ENCODE peak calls at places on chromosomes 5 and 9, in ten cellular contexts. One of them, this sample, is unnamed.
A peak's percentile ranks its signal among the peaks of the same experiment; 100 is the strongest.

GRCh38 chr9:126423022-126423708 is 96.5 kb downstream of the MVB12B start:
- DNase-seq in breast epithelium: no peak
- DNase-seq in GM12878: no peak
- DNase-seq in prostate gland: no peak
- DNase-seq in K562: no peak
- DNase-seq in HCT116: no peak
- DNase-seq in Panc1: no peak
- DNase-seq in SK-N-SH: peak; percentile 49
- DNase-seq in spleen: no peak
- DNase-seq in HepG2: no peak
- DNase-seq in this sample: no peak

GRCh38 chr9:129702563-129702962 is 37.1 kb downstream of the PRRX2 start:
- DNase-seq in breast epithelium: no peak
- DNase-seq in GM12878: no peak
- DNase-seq in prostate gland: peak; percentile 22
- DNase-seq in K562: no peak
- DNase-seq in HCT116: no peak
- DNase-seq in Panc1: no peak
- DNase-seq in SK-N-SH: no peak
- DNase-seq in spleen: no peak
- DNase-seq in HepG2: no peak
- DNase-seq in this sample: no peak

GRCh38 chr9:90331826-90332575 is 310.6 kb downstream of the DIRAS2 start:
- DNase-seq in breast epithelium: no peak
- DNase-seq in GM12878: no peak
- DNase-seq in prostate gland: no peak
- DNase-seq in K562: no peak
- DNase-seq in HCT116: no peak
- DNase-seq in Panc1: no peak
- DNase-seq in SK-N-SH: no peak
- DNase-seq in spleen: no peak
- DNase-seq in HepG2: no peak
- DNase-seq in this sample: no peak

GRCh38 chr5:123448017-123448617 is 24.9 kb upstream of the CEP120 start:
- DNase-seq in breast epithelium: no peak
- DNase-seq in GM12878: peak; percentile 81
- DNase-seq in prostate gland: no peak
- DNase-seq in K562: no peak
- DNase-seq in HCT116: no peak
- DNase-seq in Panc1: no peak
- DNase-seq in SK-N-SH: no peak
- DNase-seq in spleen: no peak
- DNase-seq in HepG2: no peak
- DNase-seq in this sample: no peak

GRCh38 chr5:159301351-159301911 is 28.9 kb downstream of the IL12B start:
- DNase-seq in breast epithelium: no peak
- DNase-seq in GM12878: no peak
- DNase-seq in prostate gland: no peak
- DNase-seq in K562: no peak
- DNase-seq in HCT116: no peak
- DNase-seq in Panc1: no peak
- DNase-seq in SK-N-SH: no peak
- DNase-seq in spleen: no peak
- DNase-seq in HepG2: no peak
- DNase-seq in this sample: no peak

GRCh38 chr5:1503301-1504243 is 20.2 kb downstream of the LPCAT1 start:
- DNase-seq in breast epithelium: no peak
- DNase-seq in GM12878: no peak
- DNase-seq in prostate gland: no peak
- DNase-seq in K562: peak; percentile 32
- DNase-seq in HCT116: no peak
- DNase-seq in Panc1: no peak
- DNase-seq in SK-N-SH: no peak
- DNase-seq in spleen: peak; percentile 95
- DNase-seq in HepG2: no peak
- DNase-seq in this sample: no peak

GRCh38 chr9:120742951-120743416 is 28.7 kb upstream of the MEGF9 start:
- DNase-seq in breast epithelium: no peak
- DNase-seq in GM12878: no peak
- DNase-seq in prostate gland: no peak
- DNase-seq in K562: peak; percentile 47
- DNase-seq in HCT116: peak; percentile 29
- DNase-seq in Panc1: peak; percentile 17
- DNase-seq in SK-N-SH: peak; percentile 71
- DNase-seq in spleen: no peak
- DNase-seq in HepG2: peak; percentile 70
- DNase-seq in this sample: no peak

GRCh38 chr5:52148679-52149078 is 639.0 kb upstream of the ITGA1 start:
- DNase-seq in breast epithelium: no peak
- DNase-seq in GM12878: no peak
- DNase-seq in prostate gland: no peak
- DNase-seq in K562: no peak
- DNase-seq in HCT116: no peak
- DNase-seq in Panc1: no peak
- DNase-seq in SK-N-SH: no peak
- DNase-seq in spleen: no peak
- DNase-seq in HepG2: no peak
- DNase-seq in this sample: no peak

GRCh38 chr5:139725073-139725830 is 70.4 kb upstream of the PSD2 start:
- DNase-seq in breast epithelium: no peak
- DNase-seq in GM12878: no peak
- DNase-seq in prostate gland: no peak
- DNase-seq in K562: peak; percentile 41
- DNase-seq in HCT116: no peak
- DNase-seq in Panc1: no peak
- DNase-seq in SK-N-SH: peak; percentile 85
- DNase-seq in spleen: peak; percentile 83
- DNase-seq in HepG2: peak; percentile 77
- DNase-seq in this sample: no peak

GRCh38 chr9:112175796-112176315 is 759 bp upstream of the SUSD1 start:
- DNase-seq in breast epithelium: no peak
- DNase-seq in GM12878: no peak
- DNase-seq in prostate gland: no peak
- DNase-seq in K562: no peak
- DNase-seq in HCT116: no peak
- DNase-seq in Panc1: no peak
- DNase-seq in SK-N-SH: no peak
- DNase-seq in spleen: no peak
- DNase-seq in HepG2: peak; percentile 18
- DNase-seq in this sample: no peak
- H3K4me3 ChIP-seq in breast epithelium: peak overlapping the region; percentile 58
- H3K4me3 ChIP-seq in GM12878: no peak overlapping the region
- H3K4me3 ChIP-seq in prostate gland: no peak overlapping the region
- H3K4me3 ChIP-seq in K562: peak overlapping the region; percentile 60
- H3K4me3 ChIP-seq in HCT116: peak overlapping the region; percentile 60
- H3K4me3 ChIP-seq in Panc1: peak overlapping the region; percentile 46
- H3K4me3 ChIP-seq in SK-N-SH: no peak overlapping the region
- H3K4me3 ChIP-seq in spleen: peak overlapping the region; percentile 63
- H3K4me3 ChIP-seq in HepG2: peak overlapping the region; percentile 62
- H3K4me3 ChIP-seq in this sample: no peak overlapping the region

DNA sequence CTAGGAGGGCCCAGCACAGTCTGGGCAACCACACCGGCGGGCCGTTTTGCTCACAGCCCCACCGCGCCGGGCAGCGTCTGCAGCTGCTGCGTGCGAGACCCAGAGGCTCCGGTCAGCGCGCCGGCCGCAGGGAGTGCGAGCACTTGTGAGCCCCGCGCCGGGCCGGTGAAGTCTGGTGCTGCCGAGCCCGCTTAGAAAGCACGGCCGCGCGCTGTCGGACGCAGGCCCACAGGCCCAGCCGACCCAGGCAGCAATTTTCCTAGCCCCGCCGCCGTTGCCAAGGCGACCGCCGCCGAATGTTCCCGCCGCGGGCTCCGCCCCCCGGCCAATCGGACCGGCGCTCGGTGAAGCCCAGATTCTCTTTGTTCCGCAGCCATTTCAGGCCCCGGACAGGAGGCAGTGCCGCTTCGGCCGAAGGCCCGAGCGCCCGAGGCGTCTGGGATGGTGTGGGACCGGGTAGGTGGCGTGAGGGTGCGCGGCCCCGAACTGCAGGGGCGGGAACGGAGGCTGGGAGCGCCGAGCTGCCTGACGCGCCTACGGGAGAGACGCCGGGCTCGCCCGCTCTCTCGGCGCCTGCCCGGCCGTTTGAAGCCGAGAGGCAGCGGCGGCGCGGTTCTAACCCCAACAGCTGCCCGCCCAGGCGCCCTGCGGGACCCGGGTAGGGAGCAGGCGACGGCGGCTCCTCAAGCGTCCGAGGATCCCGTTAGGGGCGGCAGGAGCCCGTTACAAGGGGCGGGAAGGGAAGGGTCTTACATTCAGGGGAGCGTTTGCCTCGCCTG is at the start of gene TNPO1:
- DNase-seq in breast epithelium: peak; percentile 93
- DNase-seq in GM12878: peak; percentile 45
- DNase-seq in prostate gland: peak; percentile 93
- DNase-seq in K562: peak; percentile 86
- DNase-seq in HCT116: peak; percentile 79
- DNase-seq in Panc1: no peak
- DNase-seq in SK-N-SH: peak; percentile 92
- DNase-seq in spleen: peak; percentile 99
- DNase-seq in HepG2: peak; percentile 77
- DNase-seq in this sample: no peak
- TF ChIP-seq POLR2AphosphoS5 in breast epithelium: peak; percentile 87
- TF ChIP-seq POLR2AphosphoS5 in GM12878: peak; percentile 87
- TF ChIP-seq POLR2AphosphoS5 in prostate gland: peak; percentile 94
- TF ChIP-seq POLR2AphosphoS5 in K562: peak; percentile 52
- TF ChIP-seq POLR2AphosphoS5 in HCT116: peak; percentile 91
- TF ChIP-seq POLR2AphosphoS5 in Panc1: peak; percentile 85
- TF ChIP-seq POLR2AphosphoS5 in SK-N-SH: peak; percentile 97
- TF ChIP-seq POLR2AphosphoS5 in spleen: peak; percentile 98
- TF ChIP-seq POLR2AphosphoS5 in HepG2: peak; percentile 33
- TF ChIP-seq POLR2AphosphoS5 in this sample: peak; percentile 92

GRCh38 chr9:115650768-115651167 is 502.8 kb upstream of the PAPPA start:
- DNase-seq in breast epithelium: no peak
- DNase-seq in GM12878: no peak
- DNase-seq in prostate gland: no peak
- DNase-seq in K562: no peak
- DNase-seq in HCT116: no peak
- DNase-seq in Panc1: no peak
- DNase-seq in SK-N-SH: no peak
- DNase-seq in spleen: no peak
- DNase-seq in HepG2: no peak
- DNase-seq in this sample: no peak
- H3K27ac ChIP-seq in breast epithelium: peak overlapping the region; percentile 61
- H3K27ac ChIP-seq in GM12878: no peak overlapping the region
- H3K27ac ChIP-seq in prostate gland: no peak overlapping the region
- H3K27ac ChIP-seq in K562: no peak overlapping the region
- H3K27ac ChIP-seq in HCT116: no peak overlapping the region
- H3K27ac ChIP-seq in Panc1: no peak overlapping the region
- H3K27ac ChIP-seq in SK-N-SH: no peak overlapping the region
- H3K27ac ChIP-seq in spleen: no peak overlapping the region
- H3K27ac ChIP-seq in HepG2: no peak overlapping the region
- H3K27ac ChIP-seq in this sample: no peak overlapping the region

GRCh38 chr5:95912029-95912428 is 49.6 kb downstream of the ELL2 start:
- DNase-seq in breast epithelium: no peak
- DNase-seq in GM12878: no peak
- DNase-seq in prostate gland: no peak
- DNase-seq in K562: no peak
- DNase-seq in HCT116: no peak
- DNase-seq in Panc1: no peak
- DNase-seq in SK-N-SH: no peak
- DNase-seq in spleen: no peak
- DNase-seq in HepG2: no peak
- DNase-seq in this sample: no peak
- H3K4me3 ChIP-seq in breast epithelium: no peak overlapping the region
- H3K4me3 ChIP-seq in GM12878: no peak overlapping the region
- H3K4me3 ChIP-seq in prostate gland: no peak overlapping the region
- H3K4me3 ChIP-seq in K562: no peak overlapping the region
- H3K4me3 ChIP-seq in HCT116: no peak overlapping the region
- H3K4me3 ChIP-seq in Panc1: no peak overlapping the region
- H3K4me3 ChIP-seq in SK-N-SH: no peak overlapping the region
- H3K4me3 ChIP-seq in spleen: no peak overlapping the region
- H3K4me3 ChIP-seq in HepG2: no peak overlapping the region
- H3K4me3 ChIP-seq in this sample: no peak overlapping the region

This sample was measured in SK-N-MC.